ENCODE peak calls at places on chromosomes 11 and 22, in five cellular contexts. One of them, this sample, is unnamed.
A peak's percentile ranks its signal among the peaks of the same experiment; 100 is the strongest.

GRCh38 chr11:606245-606644 is 9.5 kb downstream of the IRF7 start:
- DNase-seq in mesendoderm: no peak
- DNase-seq in adrenal gland: peak; percentile 94
- DNase-seq in SJCRH30: no peak
- DNase-seq in sigmoid colon: peak; percentile 86
- DNase-seq in this sample: no peak

GRCh38 chr22:42229455-42230149 is 40.9 kb downstream of the TCF20 start:
- DNase-seq in mesendoderm: no peak
- DNase-seq in SJCRH30: no peak
- DNase-seq in sigmoid colon: peak; percentile 67
- DNase-seq in adrenal gland: peak; percentile 87
- DNase-seq in this sample: no peak

GRCh38 chr11:87878373-87878779 is 296.9 kb downstream of the RAB38 start:
- DNase-seq in SJCRH30: peak; percentile 49
- DNase-seq in sigmoid colon: no peak
- DNase-seq in mesendoderm: peak; percentile 54
- DNase-seq in adrenal gland: peak; percentile 55
- DNase-seq in this sample: peak; percentile 31

GRCh38 chr11:118691926-118692830 is 12.7 kb upstream of the TREH start:
- DNase-seq in mesendoderm: peak; percentile 29
- DNase-seq in adrenal gland: no peak
- DNase-seq in sigmoid colon: no peak
- DNase-seq in SJCRH30: peak; percentile 51
- DNase-seq in this sample: peak; percentile 82

GRCh38 chr11:83571301-83571700 is 285.1 kb upstream of the CCDC90B start:
- DNase-seq in sigmoid colon: no peak
- DNase-seq in SJCRH30: no peak
- DNase-seq in mesendoderm: no peak
- DNase-seq in adrenal gland: no peak
- DNase-seq in this sample: no peak

GRCh38 chr11:22169833-22170232 is 23.1 kb upstream of the ANO5 start:
- DNase-seq in mesendoderm: no peak
- DNase-seq in adrenal gland: no peak
- DNase-seq in sigmoid colon: no peak
- DNase-seq in SJCRH30: peak; percentile 36
- DNase-seq in this sample: no peak

GRCh38 chr22:44972363-44973083 is 37.3 kb downstream of the PHF21B start:
- DNase-seq in mesendoderm: no peak
- DNase-seq in adrenal gland: no peak
- DNase-seq in sigmoid colon: no peak
- DNase-seq in SJCRH30: no peak
- DNase-seq in this sample: no peak

GRCh38 chr11:73077454-73077853 is 64.7 kb downstream of the FCHSD2 start:
- DNase-seq in sigmoid colon: no peak
- DNase-seq in adrenal gland: no peak
- DNase-seq in mesendoderm: no peak
- DNase-seq in SJCRH30: no peak
- DNase-seq in this sample: no peak

GRCh38 chr22:21026783-21027692 is 5.3 kb downstream of the SLC7A4 start:
- DNase-seq in sigmoid colon: no peak
- DNase-seq in mesendoderm: no peak
- DNase-seq in SJCRH30: peak; percentile 46
- DNase-seq in adrenal gland: no peak
- DNase-seq in this sample: no peak

GRCh38 chr22:22687638-22688500 is 43.5 kb downstream of the GGTLC2 start:
- DNase-seq in sigmoid colon: no peak
- DNase-seq in SJCRH30: peak; percentile 78
- DNase-seq in mesendoderm: peak; percentile 41
- DNase-seq in adrenal gland: peak; percentile 76
- DNase-seq in this sample: peak; percentile 35

GRCh38 chr11:63212742-63213141 is 30.7 kb downstream of the SLC22A25 start:
- DNase-seq in sigmoid colon: no peak
- DNase-seq in mesendoderm: peak; percentile 19
- DNase-seq in SJCRH30: peak; percentile 47
- DNase-seq in adrenal gland: no peak
- DNase-seq in this sample: peak; percentile 14

GRCh38 chr11:9017773-9018172 is 14.0 kb upstream of the NRIP3 start:
- DNase-seq in adrenal gland: peak; percentile 65
- DNase-seq in sigmoid colon: peak; percentile 88
- DNase-seq in mesendoderm: no peak
- DNase-seq in SJCRH30: peak; percentile 43
- DNase-seq in this sample: no peak

GRCh38 chr22:43734370-43735005 is 77.6 kb downstream of the EFCAB6 start:
- DNase-seq in sigmoid colon: no peak
- DNase-seq in SJCRH30: no peak
- DNase-seq in mesendoderm: peak; percentile 16
- DNase-seq in adrenal gland: no peak
- DNase-seq in this sample: no peak

GRCh38 chr22:49767355-49768062 is 60.2 kb downstream of the BRD1 start:
- DNase-seq in SJCRH30: peak; percentile 89
- DNase-seq in mesendoderm: peak; percentile 81
- DNase-seq in sigmoid colon: peak; percentile 61
- DNase-seq in adrenal gland: peak; percentile 51
- DNase-seq in this sample: peak; percentile 65

GRCh38 chr11:114155116-114155515 is 95.6 kb downstream of the ZBTB16 start:
- DNase-seq in adrenal gland: no peak
- DNase-seq in sigmoid colon: peak; percentile 70
- DNase-seq in SJCRH30: no peak
- DNase-seq in mesendoderm: no peak
- DNase-seq in this sample: no peak

GRCh38 chr11:33089776-33090175 is 50.4 kb downstream of the TCP11L1 start:
- DNase-seq in sigmoid colon: no peak
- DNase-seq in SJCRH30: no peak
- DNase-seq in mesendoderm: no peak
- DNase-seq in adrenal gland: no peak
- DNase-seq in this sample: no peak

GRCh38 chr11:126598344-126599092 is 243.0 kb downstream of the ST3GAL4 start:
- DNase-seq in SJCRH30: no peak
- DNase-seq in sigmoid colon: no peak
- DNase-seq in mesendoderm: no peak
- DNase-seq in adrenal gland: no peak
- DNase-seq in this sample: no peak

GRCh38 chr22:43230571-43230970 is 43.6 kb upstream of the TTLL12 start:
- DNase-seq in mesendoderm: no peak
- DNase-seq in sigmoid colon: no peak
- DNase-seq in adrenal gland: no peak
- DNase-seq in SJCRH30: no peak
- DNase-seq in this sample: no peak

GRCh38 chr22:36589856-36590255 is 60.9 kb upstream of the EIF3D start:
- DNase-seq in sigmoid colon: no peak
- DNase-seq in adrenal gland: peak; percentile 60
- DNase-seq in mesendoderm: no peak
- DNase-seq in SJCRH30: no peak
- DNase-seq in this sample: no peak

GRCh38 chr11:75598900-75599299 is 36.8 kb downstream of the SERPINH1 start:
- DNase-seq in SJCRH30: no peak
- DNase-seq in mesendoderm: no peak
- DNase-seq in sigmoid colon: no peak
- DNase-seq in adrenal gland: no peak
- DNase-seq in this sample: no peak

GRCh38 chr11:113632981-113633380 is 73.1 kb downstream of the TMPRSS5 start:
- DNase-seq in sigmoid colon: no peak
- DNase-seq in adrenal gland: peak; percentile 60
- DNase-seq in mesendoderm: no peak
- DNase-seq in SJCRH30: no peak
- DNase-seq in this sample: no peak

GRCh38 chr11:19868281-19868821 is 155.7 kb downstream of the NAV2 start:
- DNase-seq in SJCRH30: peak; percentile 95
- DNase-seq in mesendoderm: peak; percentile 32
- DNase-seq in sigmoid colon: peak; percentile 80
- DNase-seq in adrenal gland: no peak
- DNase-seq in this sample: no peak

GRCh38 chr11:65391007-65391406 is 4.6 kb downstream of the FRMD8 start:
- DNase-seq in adrenal gland: peak; percentile 85
- DNase-seq in mesendoderm: peak; percentile 83
- DNase-seq in SJCRH30: peak; percentile 58
- DNase-seq in sigmoid colon: peak; percentile 69
- DNase-seq in this sample: no peak

GRCh38 chr11:121722431-121723256 is 269.9 kb upstream of the SORL1-AS1 start:
- DNase-seq in mesendoderm: peak; percentile 95
- DNase-seq in adrenal gland: peak; percentile 86
- DNase-seq in SJCRH30: peak; percentile 72
- DNase-seq in sigmoid colon: peak; percentile 97
- DNase-seq in this sample: no peak

GRCh38 chr11:8689726-8690255 is 7.2 kb downstream of the RPL27A start:
- DNase-seq in SJCRH30: no peak
- DNase-seq in adrenal gland: peak; percentile 45
- DNase-seq in mesendoderm: no peak
- DNase-seq in sigmoid colon: no peak
- DNase-seq in this sample: no peak

GRCh38 chr22:40628354-40629042 is 8.0 kb downstream of the MRTFA start:
- DNase-seq in adrenal gland: no peak
- DNase-seq in mesendoderm: no peak
- DNase-seq in sigmoid colon: no peak
- DNase-seq in SJCRH30: peak; percentile 39
- DNase-seq in this sample: no peak

GRCh38 chr11:1072116-1072820 is 2.4 kb upstream of the MUC2 start:
- DNase-seq in SJCRH30: no peak
- DNase-seq in sigmoid colon: peak; percentile 59
- DNase-seq in adrenal gland: no peak
- DNase-seq in mesendoderm: peak; percentile 50
- DNase-seq in this sample: no peak

GRCh38 chr11:93630037-93630436 is 31.4 kb upstream of the CEP295 start:
- DNase-seq in SJCRH30: no peak
- DNase-seq in mesendoderm: no peak
- DNase-seq in sigmoid colon: no peak
- DNase-seq in adrenal gland: no peak
- DNase-seq in this sample: no peak

GRCh38 chr11:121892863-121893262 is 223.2 kb downstream of the BLID start:
- DNase-seq in sigmoid colon: no peak
- DNase-seq in adrenal gland: no peak
- DNase-seq in SJCRH30: no peak
- DNase-seq in mesendoderm: no peak
- DNase-seq in this sample: no peak

GRCh38 chr11:29263971-29264682 is 752.7 kb downstream of the KCNA4 start:
- DNase-seq in mesendoderm: no peak
- DNase-seq in SJCRH30: no peak
- DNase-seq in sigmoid colon: no peak
- DNase-seq in adrenal gland: no peak
- DNase-seq in this sample: no peak

GRCh38 chr11:67253872-67254624 is 12.2 kb upstream of the GRK2 start:
- DNase-seq in SJCRH30: no peak
- DNase-seq in mesendoderm: no peak
- DNase-seq in adrenal gland: peak; percentile 47
- DNase-seq in sigmoid colon: peak; percentile 42
- DNase-seq in this sample: no peak

GRCh38 chr11:118786657-118787056 is 4.3 kb downstream of the DDX6 start:
- DNase-seq in mesendoderm: no peak
- DNase-seq in sigmoid colon: no peak
- DNase-seq in SJCRH30: no peak
- DNase-seq in adrenal gland: no peak
- DNase-seq in this sample: no peak

GRCh38 chr11:33515347-33515746 is 185.3 kb downstream of the C11orf91 start:
- DNase-seq in SJCRH30: no peak
- DNase-seq in sigmoid colon: no peak
- DNase-seq in mesendoderm: no peak
- DNase-seq in adrenal gland: no peak
- DNase-seq in this sample: no peak

GRCh38 chr11:112612283-112612849 is 348.9 kb upstream of the NCAM1 start:
- DNase-seq in adrenal gland: no peak
- DNase-seq in mesendoderm: peak; percentile 61
- DNase-seq in sigmoid colon: no peak
- DNase-seq in SJCRH30: peak; percentile 78
- DNase-seq in this sample: no peak

GRCh38 chr11:35711173-35711910 is 48.8 kb downstream of the TRIM44 start:
- DNase-seq in sigmoid colon: no peak
- DNase-seq in SJCRH30: no peak
- DNase-seq in mesendoderm: no peak
- DNase-seq in adrenal gland: no peak
- DNase-seq in this sample: no peak

GRCh38 chr11:111561801-111562325 is 21.3 kb downstream of the LAYN start:
- DNase-seq in SJCRH30: no peak
- DNase-seq in sigmoid colon: no peak
- DNase-seq in mesendoderm: peak; percentile 74
- DNase-seq in adrenal gland: no peak
- DNase-seq in this sample: no peak

GRCh38 chr11:124801014-124801413 is 808 bp upstream of the MSANTD2 start:
- DNase-seq in SJCRH30: no peak
- DNase-seq in adrenal gland: no peak
- DNase-seq in mesendoderm: no peak
- DNase-seq in sigmoid colon: no peak
- DNase-seq in this sample: no peak
- H3K4me3 ChIP-seq in SJCRH30: peak overlapping the region; percentile 95
- H3K4me3 ChIP-seq in adrenal gland: peak overlapping the region; percentile 98
- H3K4me3 ChIP-seq in mesendoderm: no peak overlapping the region
- H3K4me3 ChIP-seq in sigmoid colon: peak overlapping the region; percentile 91
- H3K4me3 ChIP-seq in this sample: peak overlapping the region; percentile 68

GRCh38 chr22:32410459-32410858 is 1.6 kb downstream of the RTCB start:
- DNase-seq in mesendoderm: no peak
- DNase-seq in adrenal gland: no peak
- DNase-seq in SJCRH30: no peak
- DNase-seq in sigmoid colon: no peak
- DNase-seq in this sample: no peak
- H3K4me3 ChIP-seq in mesendoderm: no peak overlapping the region
- H3K4me3 ChIP-seq in adrenal gland: no peak overlapping the region
- H3K4me3 ChIP-seq in SJCRH30: no peak overlapping the region
- H3K4me3 ChIP-seq in sigmoid colon: peak overlapping the region; percentile 87
- H3K4me3 ChIP-seq in this sample: peak overlapping the region; percentile 66

GRCh38 chr11:116224889-116225200 is 547.9 kb downstream of the BUD13 start:
- DNase-seq in SJCRH30: no peak
- DNase-seq in mesendoderm: no peak
- DNase-seq in adrenal gland: no peak
- DNase-seq in sigmoid colon: no peak
- DNase-seq in this sample: no peak
- H3K4me3 ChIP-seq in SJCRH30: no peak overlapping the region
- H3K4me3 ChIP-seq in mesendoderm: no peak overlapping the region
- H3K4me3 ChIP-seq in adrenal gland: no peak overlapping the region
- H3K4me3 ChIP-seq in sigmoid colon: no peak overlapping the region
- H3K4me3 ChIP-seq in this sample: no peak overlapping the region

GRCh38 chr11:27119396-27119795 is 78.8 kb downstream of the BBOX1 start:
- DNase-seq in SJCRH30: no peak
- DNase-seq in mesendoderm: no peak
- DNase-seq in sigmoid colon: no peak
- DNase-seq in adrenal gland: no peak
- DNase-seq in this sample: no peak

GRCh38 chr11:27118371-27118770 is 77.8 kb downstream of the BBOX1 start:
- DNase-seq in mesendoderm: no peak
- DNase-seq in SJCRH30: no peak
- DNase-seq in sigmoid colon: no peak
- DNase-seq in adrenal gland: no peak
- DNase-seq in this sample: no peak

GRCh38 chr11:27120211-27120610 is 79.6 kb downstream of the BBOX1 start:
- DNase-seq in adrenal gland: no peak
- DNase-seq in SJCRH30: no peak
- DNase-seq in mesendoderm: no peak
- DNase-seq in sigmoid colon: no peak
- DNase-seq in this sample: no peak

DNA sequence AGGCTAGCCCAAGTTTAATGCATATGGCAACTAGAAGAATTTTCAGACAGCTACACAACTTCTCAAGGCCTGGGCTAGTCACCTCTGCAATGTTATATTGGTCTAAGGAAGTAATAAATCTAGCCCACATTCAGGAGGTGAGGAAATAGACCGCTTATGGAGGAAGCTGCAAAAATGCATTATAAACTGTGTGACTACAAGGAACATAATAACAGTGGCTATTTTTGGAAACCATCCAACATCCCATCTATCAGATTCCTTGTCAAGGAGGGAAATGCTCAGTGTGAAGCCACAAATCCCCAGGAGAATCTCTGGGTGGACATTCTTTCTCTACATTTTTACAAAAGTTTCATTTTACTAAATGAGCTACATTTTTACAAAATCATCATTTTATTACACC is 76.1 kb downstream of the BBOX1 start:
- DNase-seq in mesendoderm: no peak
- DNase-seq in sigmoid colon: no peak
- DNase-seq in SJCRH30: peak; percentile 35
- DNase-seq in adrenal gland: no peak
- DNase-seq in this sample: no peak
- H3K4me3 ChIP-seq in mesendoderm: no peak overlapping the region
- H3K4me3 ChIP-seq in sigmoid colon: no peak overlapping the region
- H3K4me3 ChIP-seq in SJCRH30: no peak overlapping the region
- H3K4me3 ChIP-seq in adrenal gland: no peak overlapping the region
- H3K4me3 ChIP-seq in this sample: no peak overlapping the region

This sample was measured in Jurkat, Clone E6-1.